ENCODE peak calls at places on chromosomes 1 and 21, in ten cellular contexts. One of them, this sample, is unnamed.

GRCh38 chr21:40967771-40968170 is 120.8 kb upstream of the DSCAM start:
- DNase-seq in GM12865: no peak
- DNase-seq in lower lobe of right lung: no peak
- DNase-seq in midbrain: no peak
- DNase-seq in neural crest cell: no peak
- DNase-seq in cardiac muscle cell: no peak
- DNase-seq in right cardiac atrium: no peak
- DNase-seq in hypothalamus: no peak
- DNase-seq in ovary: no peak
- DNase-seq in GF-D8: no peak
- DNase-seq in this sample: no peak

GRCh38 chr1:160761886-160762285 is 22.8 kb downstream of the SLAMF7 start:
- DNase-seq in GM12865: no peak
- DNase-seq in lower lobe of right lung: no peak
- DNase-seq in midbrain: no peak
- DNase-seq in neural crest cell: no peak
- DNase-seq in cardiac muscle cell: no peak
- DNase-seq in right cardiac atrium: no peak
- DNase-seq in hypothalamus: no peak
- DNase-seq in ovary: no peak
- DNase-seq in GF-D8: no peak
- DNase-seq in this sample: no peak

GRCh38 chr1:79113836-79114235 is 107.3 kb upstream of the ADGRL4 start:
- DNase-seq in GM12865: no peak
- DNase-seq in lower lobe of right lung: no peak
- DNase-seq in midbrain: no peak
- DNase-seq in neural crest cell: no peak
- DNase-seq in cardiac muscle cell: no peak
- DNase-seq in right cardiac atrium: no peak
- DNase-seq in hypothalamus: no peak
- DNase-seq in ovary: no peak
- DNase-seq in GF-D8: no peak
- DNase-seq in this sample: no peak

GRCh38 chr1:8711161-8711560 is 106.3 kb downstream of the RERE start:
- DNase-seq in GM12865: no peak
- DNase-seq in lower lobe of right lung: no peak
- DNase-seq in midbrain: no peak
- DNase-seq in neural crest cell: no peak
- DNase-seq in cardiac muscle cell: no peak
- DNase-seq in right cardiac atrium: no peak
- DNase-seq in hypothalamus: no peak
- DNase-seq in ovary: no peak
- DNase-seq in GF-D8: no peak
- DNase-seq in this sample: no peak

GRCh38 chr1:93414749-93415148 is 33.2 kb upstream of the FNBP1L start:
- DNase-seq in GM12865: no peak
- DNase-seq in lower lobe of right lung: no peak
- DNase-seq in midbrain: no peak
- DNase-seq in neural crest cell: no peak
- DNase-seq in cardiac muscle cell: no peak
- DNase-seq in right cardiac atrium: no peak
- DNase-seq in hypothalamus: no peak
- DNase-seq in ovary: no peak
- DNase-seq in GF-D8: no peak
- DNase-seq in this sample: no peak

GRCh38 chr21:46641656-46642055 is 6.2 kb downstream of the PRMT2 start:
- DNase-seq in GM12865: no peak
- DNase-seq in lower lobe of right lung: no peak
- DNase-seq in midbrain: no peak
- DNase-seq in neural crest cell: no peak
- DNase-seq in cardiac muscle cell: no peak
- DNase-seq in right cardiac atrium: no peak
- DNase-seq in hypothalamus: no peak
- DNase-seq in ovary: no peak
- DNase-seq in GF-D8: no peak
- DNase-seq in this sample: no peak

GRCh38 chr21:38097789-38098188 is 159.0 kb upstream of the KCNJ15 start:
- DNase-seq in GM12865: no peak
- DNase-seq in lower lobe of right lung: no peak
- DNase-seq in midbrain: no peak
- DNase-seq in neural crest cell: no peak
- DNase-seq in cardiac muscle cell: no peak
- DNase-seq in right cardiac atrium: no peak
- DNase-seq in hypothalamus: no peak
- DNase-seq in ovary: no peak
- DNase-seq in GF-D8: no peak
- DNase-seq in this sample: no peak

GRCh38 chr1:116256875-116257823 is 115.9 kb upstream of the ATP1A1 start:
- DNase-seq in GM12865: peak; percentile 68
- DNase-seq in lower lobe of right lung: no peak
- DNase-seq in midbrain: no peak
- DNase-seq in neural crest cell: no peak
- DNase-seq in cardiac muscle cell: no peak
- DNase-seq in right cardiac atrium: no peak
- DNase-seq in hypothalamus: no peak
- DNase-seq in ovary: no peak
- DNase-seq in GF-D8: no peak
- DNase-seq in this sample: no peak

GRCh38 chr1:47444578-47445465 is 7.0 kb downstream of the FOXD2 start:
- DNase-seq in GM12865: no peak
- DNase-seq in lower lobe of right lung: peak; percentile 51
- DNase-seq in midbrain: no peak
- DNase-seq in neural crest cell: no peak
- DNase-seq in cardiac muscle cell: peak; percentile 55
- DNase-seq in right cardiac atrium: peak; percentile 70
- DNase-seq in hypothalamus: no peak
- DNase-seq in ovary: no peak
- DNase-seq in GF-D8: no peak
- DNase-seq in this sample: no peak

GRCh38 chr1:20702416-20702815 is 15.4 kb downstream of the KIF17 start:
- DNase-seq in GM12865: no peak
- DNase-seq in lower lobe of right lung: no peak
- DNase-seq in midbrain: no peak
- DNase-seq in neural crest cell: no peak
- DNase-seq in cardiac muscle cell: no peak
- DNase-seq in right cardiac atrium: no peak
- DNase-seq in hypothalamus: no peak
- DNase-seq in ovary: no peak
- DNase-seq in GF-D8: no peak
- DNase-seq in this sample: no peak

GRCh38 chr1:215273838-215274516 is 191.4 kb downstream of the KCNK2 start:
- DNase-seq in GM12865: no peak
- DNase-seq in lower lobe of right lung: no peak
- DNase-seq in midbrain: no peak
- DNase-seq in neural crest cell: no peak
- DNase-seq in cardiac muscle cell: no peak
- DNase-seq in right cardiac atrium: no peak
- DNase-seq in hypothalamus: no peak
- DNase-seq in ovary: no peak
- DNase-seq in GF-D8: no peak
- DNase-seq in this sample: no peak

GRCh38 chr1:11802616-11802972 is 3.2 kb downstream of the MTHFR start:
- DNase-seq in GM12865: no peak
- DNase-seq in lower lobe of right lung: no peak
- DNase-seq in midbrain: no peak
- DNase-seq in neural crest cell: no peak
- DNase-seq in cardiac muscle cell: peak; percentile 34
- DNase-seq in right cardiac atrium: peak; percentile 70
- DNase-seq in hypothalamus: no peak
- DNase-seq in ovary: peak; percentile 32
- DNase-seq in GF-D8: no peak
- DNase-seq in this sample: no peak